ENCODE peak calls at places on chromosome 16, in eight cellular contexts. E is PC-3, L is GM23338, B is mesenchymal stem cell, Q is mesendoderm, J is left lung, V is Peyer's patch, N is tibial artery. R is an unnamed sample.

GRCh38 chr16:71902656-71903365 is 7.5 kb downstream of the IST1 start:
- DNase-seq in J (no peak), Q (no peak), L (no peak), V (no peak), B (no peak), E (no peak), N (no peak), R (no peak)

GRCh38 chr16:24552705-24553104 is 13.3 kb downstream of the RBBP6 start:
- DNase-seq in N (no peak), L (no peak), B (no peak), Q (no peak), E (no peak), J (no peak), V (no peak), R (no peak)

GRCh38 chr16:81627729-81628128 is 151.4 kb upstream of the PLCG2 start:
- DNase-seq in Q (no peak), L (no peak), B (no peak), J (no peak), E (no peak), N (no peak), V (no peak), R (no peak)

GRCh38 chr16:72311426-72311825 is 139.5 kb upstream of the PMFBP1 start:
- DNase-seq in B (peak), E (no peak), L (no peak), N (no peak), V (no peak), J (no peak), Q (peak), R (peak)

GRCh38 chr16:69567031-69567680 is 1.4 kb downstream of the NFAT5 start:
- DNase-seq in N (peak), L (no peak), Q (peak), E (peak), V (no peak), B (no peak), J (no peak), R (peak)

GRCh38 chr16:21159281-21159951 is 942 bp downstream of the LDAF1 start:
- DNase-seq in B (peak), Q (peak), L (peak), V (peak), N (peak), E (peak), J (peak), R (no peak)

GRCh38 chr16:12453832-12454231 is 349.9 kb downstream of the CPPED1 start:
- DNase-seq in J (no peak), B (no peak), V (no peak), Q (no peak), L (no peak), E (no peak), N (no peak), R (no peak)

GRCh38 chr16:31202402-31203385 is at the start of gene PYCARD:
- DNase-seq in Q (peak), B (peak), E (peak), L (peak), N (peak), J (peak), V (peak), R (no peak)

GRCh38 chr16:14640538-14640937 is 7.8 kb downstream of the BFAR start:
- DNase-seq in E (no peak), N (no peak), V (peak), B (no peak), Q (no peak), L (no peak), J (no peak), R (no peak)

GRCh38 chr16:22324787-22325597 is 27.8 kb downstream of the POLR3E start:
- DNase-seq in J (no peak), L (no peak), N (no peak), Q (no peak), V (no peak), B (no peak), E (no peak), R (no peak)

GRCh38 chr16:78929798-78930197 is 670.7 kb downstream of the MAF start:
- DNase-seq in Q (no peak), J (no peak), L (no peak), B (no peak), V (no peak), N (no peak), E (no peak), R (no peak)

GRCh38 chr16:6852643-6853042 is 480.0 kb upstream of the RBFOX1 start:
- DNase-seq in E (no peak), L (no peak), B (no peak), N (no peak), Q (no peak), J (no peak), V (no peak), R (no peak)

GRCh38 chr16:87562201-87562600 is 40.1 kb upstream of the JPH3 start:
- DNase-seq in L (no peak), B (no peak), V (no peak), Q (no peak), E (no peak), J (no peak), N (no peak), R (no peak)

GRCh38 chr16:56269824-56270684 is 78.8 kb downstream of the GNAO1 start:
- DNase-seq in J (no peak), E (no peak), B (peak), Q (peak), L (peak), V (no peak), N (peak), R (peak)

GRCh38 chr16:51524555-51525373 is 373.7 kb upstream of the SALL1 start:
- DNase-seq in B (peak), J (no peak), Q (peak), V (no peak), N (no peak), E (no peak), L (no peak), R (peak)

GRCh38 chr16:25064967-25065366 is 46.6 kb upstream of the LCMT1 start:
- DNase-seq in Q (no peak), L (peak), B (no peak), J (no peak), E (no peak), N (no peak), V (no peak), R (no peak)

GRCh38 chr16:87416826-87417471 is 24.8 kb downstream of the MAP1LC3B start:
- DNase-seq in L (no peak), E (peak), B (peak), V (no peak), Q (no peak), N (peak), J (peak), R (peak)

GRCh38 chr16:57141822-57142631 is 43.8 kb downstream of the PSME3IP1 start:
- DNase-seq in Q (no peak), L (no peak), V (no peak), N (no peak), E (no peak), J (peak), B (no peak), R (no peak)

GRCh38 chr16:154223-155030 is 2.0 kb downstream of the HBZ start:
- DNase-seq in N (no peak), V (no peak), E (no peak), B (peak), Q (peak), J (no peak), L (peak), R (peak)

GRCh38 chr16:6016530-6017184 is 919.1 kb upstream of the EEF2KMT start:
- DNase-seq in J (no peak), B (no peak), L (peak), Q (peak), E (peak), V (no peak), N (no peak), R (peak)

GRCh38 chr16:12503201-12503600 is 300.5 kb downstream of the CPPED1 start:
- DNase-seq in E (no peak), N (no peak), Q (no peak), B (no peak), J (no peak), V (peak), L (no peak), R (no peak)

GRCh38 chr16:72832640-72833039 is 215.3 kb downstream of the ZFHX3 start:
- DNase-seq in B (peak), E (peak), V (peak), N (peak), Q (peak), J (peak), L (peak), R (peak)

GRCh38 chr16:59632266-59632855 is 898.2 kb upstream of the GOT2 start:
- DNase-seq in B (peak), V (no peak), E (no peak), Q (no peak), J (no peak), L (no peak), N (no peak), R (peak)

GRCh38 chr16:66462912-66463311 is 35.8 kb downstream of the BEAN1 start:
- DNase-seq in Q (no peak), J (no peak), L (no peak), V (no peak), E (no peak), B (no peak), N (no peak), R (no peak)

GRCh38 chr16:58098207-58099096 is 30.7 kb downstream of the CFAP20 start:
- DNase-seq in Q (peak), B (no peak), L (no peak), V (no peak), N (no peak), J (no peak), E (peak), R (peak)

GRCh38 chr16:86960266-86960665 is 356.9 kb downstream of the C16orf95 start:
- DNase-seq in N (no peak), V (no peak), J (no peak), B (no peak), E (no peak), L (no peak), Q (no peak), R (no peak)

GRCh38 chr16:77618951-77619350 is 103.4 kb upstream of the NUDT7 start:
- DNase-seq in B (no peak), V (no peak), L (no peak), N (no peak), E (no peak), Q (no peak), J (no peak), R (no peak)

GRCh38 chr16:20385844-20386832 is 18.4 kb downstream of the PDILT start:
- DNase-seq in E (peak), J (no peak), V (peak), L (peak), Q (peak), B (peak), N (peak), R (peak)

GRCh38 chr16:285146-286055 is 2.4 kb downstream of the PDIA2 start:
- DNase-seq in B (no peak), Q (no peak), V (no peak), L (no peak), N (no peak), E (no peak), J (peak), R (no peak)

GRCh38 chr16:79867425-79867997 is 267.0 kb upstream of the MAF start:
- DNase-seq in Q (no peak), E (no peak), N (no peak), L (no peak), J (no peak), B (no peak), V (no peak), R (no peak)

GRCh38 chr16:66895999-66896398 is 15.7 kb downstream of the PDP2 start:
- DNase-seq in B (no peak), E (no peak), Q (no peak), N (no peak), V (no peak), L (no peak), J (no peak), R (no peak)

GRCh38 chr16:71289732-71290062 is 495 bp upstream of the CMTR2 start:
- DNase-seq in J (no peak), B (no peak), V (no peak), L (no peak), N (no peak), E (no peak), Q (no peak), R (no peak)

GRCh38 chr16:29876186-29876577 is 13.2 kb upstream of the CDIPT start:
- DNase-seq in Q (peak), E (no peak), J (no peak), V (no peak), B (no peak), L (peak), N (no peak), R (no peak)

GRCh38 chr16:30350134-30350871 is 4.8 kb downstream of the CD2BP2 start:
- DNase-seq in Q (no peak), N (no peak), V (peak), B (peak), J (no peak), L (no peak), E (no peak), R (no peak)

GRCh38 chr16:30356401-30357084 is 1.4 kb upstream of the CD2BP2 start:
- DNase-seq in L (no peak), J (peak), Q (no peak), E (no peak), B (no peak), V (no peak), N (no peak), R (no peak)

GRCh38 chr16:57904101-57904500 is 66.8 kb downstream of the CNGB1 start:
- DNase-seq in L (no peak), E (no peak), N (no peak), J (no peak), B (no peak), V (no peak), Q (no peak), R (no peak)

GRCh38 chr16:11094075-11094593 is 149.8 kb downstream of the CLEC16A start:
- DNase-seq in E (peak), L (no peak), N (no peak), V (peak), J (no peak), Q (peak), B (peak), R (no peak)

GRCh38 chr16:54923055-54923473 is 7.6 kb upstream of the IRX5 start:
- DNase-seq in Q (no peak), L (no peak), N (no peak), B (no peak), J (no peak), E (no peak), V (no peak), R (no peak)

GRCh38 chr16:76661691-76662090 is 384.5 kb downstream of the CNTNAP4 start:
- DNase-seq in B (peak), J (no peak), E (no peak), Q (no peak), N (no peak), L (no peak), V (no peak), R (no peak)

DNA sequence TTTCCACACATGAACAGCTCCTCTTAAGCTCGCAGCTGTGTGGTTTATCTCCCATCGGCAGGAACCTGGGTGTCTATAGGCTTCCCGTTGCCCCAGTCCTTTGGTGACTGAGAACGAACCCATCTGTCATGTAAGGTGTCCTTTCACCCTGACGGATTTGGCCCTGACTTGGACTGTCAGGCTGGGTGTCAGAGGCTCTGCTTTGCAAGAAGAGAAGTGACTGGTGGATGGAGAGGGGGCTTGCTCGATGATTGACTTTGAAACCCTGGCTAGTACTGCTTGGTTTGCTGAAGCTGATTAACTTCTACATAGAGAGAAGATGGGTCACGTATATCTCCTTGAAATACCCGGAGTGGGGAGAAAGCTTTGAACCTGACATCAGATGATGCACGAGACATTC is 42.9 kb downstream of the COX4I1 start:
- DNase-seq in V (no peak), J (no peak), B (no peak), L (no peak), E (no peak), N (no peak), Q (no peak), R (no peak)
- H3K27ac ChIP-seq in V (no peak), J (no peak), B (no peak), L (no peak), E (no peak), N (no peak), Q (no peak), R (no peak)

GRCh38 chr16:23509763-23510153 is 536 bp downstream of the GGA2 start:
- DNase-seq in V (peak), Q (peak), L (peak), J (no peak), N (no peak), E (peak), B (peak), R (peak)
- H3K27ac ChIP-seq in V (peak), Q (peak), L (no peak), J (peak), N (peak), E (no peak), B (peak), R (peak)

GRCh38 chr16:27323781-27324561 is 10.2 kb downstream of the IL4R start:
- DNase-seq in J (no peak), L (no peak), N (no peak), Q (peak), B (no peak), V (no peak), E (no peak), R (no peak)
- H3K27ac ChIP-seq in J (peak), L (peak), N (peak), Q (peak), B (no peak), V (peak), E (peak), R (no peak)

GRCh38 chr16:9566099-9566498 is 474.7 kb downstream of the HAPSTR1 start:
- DNase-seq in L (no peak), V (no peak), B (no peak), Q (no peak), J (no peak), E (no peak), N (no peak), R (no peak)

GRCh38 chr16:9570521-9570920 is 479.1 kb downstream of the HAPSTR1 start:
- DNase-seq in Q (no peak), V (no peak), B (no peak), J (no peak), L (no peak), N (no peak), E (no peak), R (no peak)

GRCh38 chr16:9567674-9568073 is 476.2 kb downstream of the HAPSTR1 start:
- DNase-seq in N (no peak), Q (no peak), J (no peak), L (no peak), B (no peak), E (no peak), V (no peak), R (no peak)
- H3K27ac ChIP-seq in N (no peak), Q (no peak), J (no peak), L (no peak), B (no peak), E (no peak), V (no peak), R (no peak)

GRCh38 chr16:2980227-2981176 is at the start of gene PKMYT1:
- DNase-seq in B (peak), L (peak), V (peak), E (peak), N (peak), Q (peak), J (peak), R (peak)

GRCh38 chr16:2981899-2982250 is 1.6 kb upstream of the PKMYT1 start:
- DNase-seq in N (no peak), J (no peak), B (no peak), L (no peak), V (no peak), Q (peak), E (no peak), R (no peak)

GRCh38 chr16:2981177-2981898 is 1.1 kb upstream of the PKMYT1 start:
- DNase-seq in L (peak), Q (peak), J (no peak), E (no peak), B (peak), V (no peak), N (no peak), R (no peak)

GRCh38 chr16:2977440-2977839 is 2.8 kb downstream of the PKMYT1 start:
- DNase-seq in B (no peak), N (no peak), Q (no peak), L (no peak), J (no peak), E (peak), V (no peak), R (no peak)

GRCh38 chr16:2979669-2980226 is 498 bp downstream of the PKMYT1 start:
- DNase-seq in N (no peak), V (no peak), B (no peak), Q (no peak), J (peak), L (peak), E (no peak), R (no peak)
- H3K27ac ChIP-seq in N (no peak), V (no peak), B (no peak), Q (peak), J (no peak), L (no peak), E (peak), R (no peak)

DNA sequence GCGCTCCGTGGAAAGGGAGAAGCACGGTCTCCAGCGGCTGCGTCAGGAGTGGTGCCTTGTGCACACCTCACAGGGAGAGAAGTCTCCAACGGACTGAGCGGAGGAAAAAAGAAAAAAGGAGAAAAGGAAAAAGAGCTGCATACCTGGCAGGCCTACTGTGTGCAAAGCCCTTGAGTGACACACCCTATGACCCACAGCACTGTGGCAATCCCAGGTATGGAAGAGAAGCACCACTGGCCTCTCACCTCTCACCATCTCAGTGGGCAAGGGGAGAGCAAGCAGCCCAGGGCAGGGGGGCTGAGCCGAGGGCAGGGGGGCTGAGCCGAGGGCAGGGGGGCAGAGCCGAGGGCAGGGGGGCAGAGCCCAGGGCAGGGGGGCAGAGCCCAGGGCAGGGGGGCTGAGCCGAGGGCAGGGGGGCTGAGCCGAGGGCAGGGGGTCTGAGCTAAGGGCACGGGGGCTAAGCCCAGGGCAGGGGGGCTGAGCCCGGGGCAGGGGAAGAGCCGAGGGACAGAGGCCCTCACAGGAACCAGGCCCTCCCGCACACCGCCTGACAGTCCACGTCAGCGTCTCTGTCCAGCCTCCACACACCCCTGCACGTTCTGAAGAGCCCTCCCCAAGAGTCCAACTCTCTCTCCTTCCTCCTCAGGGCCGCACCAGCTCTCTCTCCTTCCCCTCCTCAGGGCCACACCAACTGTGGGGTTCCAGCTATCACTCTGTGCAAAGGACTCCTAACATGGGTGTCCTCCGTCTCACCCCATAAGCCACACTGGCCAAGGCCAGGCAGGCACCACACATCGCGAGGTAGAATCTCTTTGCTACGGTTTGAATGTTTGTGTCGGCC is 105.8 kb downstream of the ZNF778 start:
- DNase-seq in L (no peak), B (no peak), V (peak), J (peak), E (no peak), Q (no peak), N (no peak), R (no peak)
- H3K27ac ChIP-seq in L (peak), B (no peak), V (no peak), J (peak), E (peak), Q (no peak), N (no peak), R (peak)

DNA sequence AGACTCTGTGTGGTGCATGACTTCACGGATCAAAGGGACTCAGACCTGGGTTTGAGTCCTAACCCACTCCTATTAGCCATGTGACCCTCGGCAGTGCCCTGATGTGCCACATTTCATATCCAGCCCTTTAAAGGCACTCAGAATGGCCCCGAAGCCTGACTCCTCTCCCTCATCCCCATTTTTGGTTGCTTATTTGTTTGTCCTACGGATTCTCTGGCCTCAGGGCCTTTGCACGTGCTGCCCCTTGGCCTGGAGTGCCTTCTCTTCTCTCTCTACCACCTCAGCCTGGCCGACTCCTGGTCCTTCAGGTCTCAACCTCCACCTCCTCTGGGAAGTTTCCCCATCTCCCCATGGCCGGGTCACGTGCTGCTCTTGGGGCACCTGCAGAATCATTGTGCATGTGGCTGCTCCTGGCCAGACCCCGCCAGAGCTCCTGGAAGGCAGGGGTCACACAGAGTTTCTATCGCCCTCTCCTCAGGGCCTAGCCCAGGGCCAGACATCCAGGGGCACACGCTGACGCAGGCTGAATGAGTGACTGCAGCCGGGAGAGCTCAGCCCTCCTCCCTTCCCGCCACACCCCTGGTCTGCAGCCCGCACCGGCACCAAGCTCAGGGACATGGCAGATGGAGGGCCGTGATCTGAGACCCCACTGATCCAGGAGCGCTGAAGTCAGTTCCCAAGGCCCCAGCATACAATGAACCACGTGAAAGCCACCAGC is 22.0 kb upstream of the CIBAR2 start:
- DNase-seq in V (no peak), J (no peak), B (no peak), N (no peak), Q (no peak), L (no peak), E (no peak), R (no peak)
- H3K27ac ChIP-seq in V (no peak), J (no peak), B (no peak), N (no peak), Q (no peak), L (no peak), E (no peak), R (no peak)